ENCODE peak calls at places on chromosome 21, in seven cellular contexts. One of them, this sample, is unnamed.

GRCh38 chr21:18204931-18205330 is 39.7 kb upstream of the CHODL start:
- DNase-seq in heart left ventricle: no peak
- DNase-seq in DND-41: no peak
- DNase-seq in fibroblast of the aortic adventitia: no peak
- DNase-seq in adrenal gland: no peak
- DNase-seq in right lobe of liver: no peak
- DNase-seq in mucosa of descending colon: no peak
- DNase-seq in this sample: no peak

GRCh38 chr21:37435120-37435519 is 68.5 kb downstream of the DYRK1A start:
- DNase-seq in DND-41: peak; percentile 58
- DNase-seq in adrenal gland: peak; percentile 64
- DNase-seq in mucosa of descending colon: no peak
- DNase-seq in right lobe of liver: no peak
- DNase-seq in heart left ventricle: peak; percentile 74
- DNase-seq in fibroblast of the aortic adventitia: peak; percentile 91
- DNase-seq in this sample: peak; percentile 74

GRCh38 chr21:29235714-29236197 is 63.0 kb upstream of the BACH1 start:
- DNase-seq in heart left ventricle: no peak
- DNase-seq in fibroblast of the aortic adventitia: no peak
- DNase-seq in DND-41: no peak
- DNase-seq in adrenal gland: no peak
- DNase-seq in mucosa of descending colon: no peak
- DNase-seq in right lobe of liver: no peak
- DNase-seq in this sample: no peak

GRCh38 chr21:29002442-29003144 is 9.9 kb upstream of the LTN1 start:
- DNase-seq in mucosa of descending colon: peak; percentile 98
- DNase-seq in fibroblast of the aortic adventitia: peak; percentile 96
- DNase-seq in right lobe of liver: peak; percentile 98
- DNase-seq in DND-41: peak; percentile 95
- DNase-seq in adrenal gland: peak; percentile 94
- DNase-seq in heart left ventricle: peak; percentile 96
- DNase-seq in this sample: peak; percentile 94

GRCh38 chr21:26679299-26679698 is 106.2 kb upstream of the CYYR1 start:
- DNase-seq in heart left ventricle: no peak
- DNase-seq in DND-41: no peak
- DNase-seq in mucosa of descending colon: no peak
- DNase-seq in fibroblast of the aortic adventitia: no peak
- DNase-seq in adrenal gland: no peak
- DNase-seq in right lobe of liver: no peak
- DNase-seq in this sample: no peak

GRCh38 chr21:46150491-46151121 is 4.8 kb downstream of the FTCD start:
- DNase-seq in fibroblast of the aortic adventitia: no peak
- DNase-seq in adrenal gland: peak; percentile 15
- DNase-seq in mucosa of descending colon: peak; percentile 38
- DNase-seq in right lobe of liver: peak; percentile 60
- DNase-seq in heart left ventricle: peak; percentile 8
- DNase-seq in DND-41: no peak
- DNase-seq in this sample: no peak

GRCh38 chr21:33380483-33380998 is 22.7 kb upstream of the IFNGR2 start:
- DNase-seq in fibroblast of the aortic adventitia: peak; percentile 96
- DNase-seq in DND-41: peak; percentile 65
- DNase-seq in heart left ventricle: peak; percentile 90
- DNase-seq in adrenal gland: peak; percentile 87
- DNase-seq in mucosa of descending colon: peak; percentile 95
- DNase-seq in right lobe of liver: peak; percentile 78
- DNase-seq in this sample: peak; percentile 86

GRCh38 chr21:21973806-21974205 is 975.6 kb downstream of the NCAM2 start:
- DNase-seq in mucosa of descending colon: no peak
- DNase-seq in fibroblast of the aortic adventitia: no peak
- DNase-seq in right lobe of liver: no peak
- DNase-seq in DND-41: no peak
- DNase-seq in heart left ventricle: no peak
- DNase-seq in adrenal gland: no peak
- DNase-seq in this sample: no peak

GRCh38 chr21:19076031-19076430 is 672.4 kb upstream of the TMPRSS15 start:
- DNase-seq in mucosa of descending colon: no peak
- DNase-seq in adrenal gland: no peak
- DNase-seq in heart left ventricle: no peak
- DNase-seq in DND-41: no peak
- DNase-seq in right lobe of liver: no peak
- DNase-seq in fibroblast of the aortic adventitia: no peak
- DNase-seq in this sample: no peak

GRCh38 chr21:34934350-34934749 is 114.8 kb downstream of the RUNX1 start:
- DNase-seq in heart left ventricle: no peak
- DNase-seq in mucosa of descending colon: no peak
- DNase-seq in fibroblast of the aortic adventitia: no peak
- DNase-seq in DND-41: no peak
- DNase-seq in right lobe of liver: no peak
- DNase-seq in adrenal gland: no peak
- DNase-seq in this sample: no peak

GRCh38 chr21:29193907-29194306 is 63.5 kb downstream of the MAP3K7CL start:
- DNase-seq in heart left ventricle: no peak
- DNase-seq in adrenal gland: no peak
- DNase-seq in DND-41: no peak
- DNase-seq in right lobe of liver: no peak
- DNase-seq in mucosa of descending colon: no peak
- DNase-seq in fibroblast of the aortic adventitia: no peak
- DNase-seq in this sample: no peak

GRCh38 chr21:46121286-46122221 is 23.6 kb downstream of the COL6A2 start:
- DNase-seq in right lobe of liver: peak; percentile 62
- DNase-seq in heart left ventricle: peak; percentile 17
- DNase-seq in DND-41: no peak
- DNase-seq in adrenal gland: peak; percentile 11
- DNase-seq in fibroblast of the aortic adventitia: no peak
- DNase-seq in mucosa of descending colon: peak; percentile 40
- DNase-seq in this sample: no peak

GRCh38 chr21:27831821-27832569 is 865.1 kb upstream of the ADAMTS5 start:
- DNase-seq in adrenal gland: no peak
- DNase-seq in heart left ventricle: no peak
- DNase-seq in DND-41: no peak
- DNase-seq in fibroblast of the aortic adventitia: peak; percentile 61
- DNase-seq in right lobe of liver: no peak
- DNase-seq in mucosa of descending colon: no peak
- DNase-seq in this sample: no peak

GRCh38 chr21:22791986-22792560 is 1793.9 kb downstream of the NCAM2 start:
- DNase-seq in heart left ventricle: no peak
- DNase-seq in fibroblast of the aortic adventitia: peak; percentile 67
- DNase-seq in right lobe of liver: no peak
- DNase-seq in mucosa of descending colon: no peak
- DNase-seq in DND-41: peak; percentile 37
- DNase-seq in adrenal gland: no peak
- DNase-seq in this sample: peak; percentile 2

GRCh38 chr21:27681841-27682240 is 715.0 kb upstream of the ADAMTS5 start:
- DNase-seq in heart left ventricle: no peak
- DNase-seq in adrenal gland: no peak
- DNase-seq in fibroblast of the aortic adventitia: peak; percentile 68
- DNase-seq in DND-41: no peak
- DNase-seq in right lobe of liver: no peak
- DNase-seq in mucosa of descending colon: no peak
- DNase-seq in this sample: no peak

GRCh38 chr21:16358784-16359183 is 629.0 kb downstream of the USP25 start:
- DNase-seq in fibroblast of the aortic adventitia: no peak
- DNase-seq in right lobe of liver: no peak
- DNase-seq in DND-41: no peak
- DNase-seq in heart left ventricle: no peak
- DNase-seq in mucosa of descending colon: no peak
- DNase-seq in adrenal gland: no peak
- DNase-seq in this sample: no peak
- TF ChIP-seq CTCF in fibroblast of the aortic adventitia: no peak
- TF ChIP-seq CTCF in right lobe of liver: no peak
- TF ChIP-seq CTCF in DND-41: no peak
- TF ChIP-seq CTCF in heart left ventricle: no peak
- TF ChIP-seq CTCF in mucosa of descending colon: no peak
- TF ChIP-seq CTCF in adrenal gland: no peak
- TF ChIP-seq CTCF in this sample: no peak

DNA sequence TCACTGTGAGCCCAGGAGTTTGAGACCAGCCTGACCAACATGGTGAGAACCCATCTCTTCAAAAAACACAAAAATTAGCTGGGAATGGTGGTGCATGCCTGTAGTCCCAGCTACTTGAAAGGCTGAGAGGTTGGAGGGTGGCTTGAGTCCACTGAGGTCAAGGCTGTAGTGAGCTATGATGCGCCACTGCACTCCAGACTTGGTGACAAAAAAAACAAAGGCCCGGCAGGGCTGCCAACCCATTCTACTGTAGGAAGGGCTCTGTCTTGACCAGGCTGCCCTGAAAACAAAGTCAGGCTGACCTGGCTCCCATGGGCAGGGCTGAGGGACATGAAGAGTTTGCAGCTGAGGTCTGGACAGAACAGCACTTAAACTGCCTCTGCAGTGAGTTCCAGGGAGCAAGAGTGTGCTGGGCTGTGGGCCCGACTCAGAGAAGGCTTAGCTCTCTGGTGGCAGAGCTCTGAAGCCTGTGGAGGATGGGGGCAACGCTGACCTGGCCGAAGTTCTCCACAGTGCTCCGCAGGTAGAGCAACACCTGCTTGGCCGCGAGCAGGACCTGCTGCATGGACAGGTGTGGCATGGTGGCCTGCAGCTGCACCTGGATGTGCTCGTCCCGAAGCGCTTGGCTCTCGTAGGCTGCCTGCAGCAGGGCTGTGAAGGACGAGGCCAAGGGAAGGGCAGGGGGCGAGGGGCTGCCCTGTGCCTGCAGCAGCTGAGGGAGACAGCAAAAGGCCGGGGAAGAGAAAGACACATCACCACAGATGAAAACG is 42.4 kb downstream of the URB1 start:
- DNase-seq in heart left ventricle: no peak
- DNase-seq in fibroblast of the aortic adventitia: no peak
- DNase-seq in DND-41: no peak
- DNase-seq in right lobe of liver: no peak
- DNase-seq in adrenal gland: no peak
- DNase-seq in mucosa of descending colon: no peak
- DNase-seq in this sample: no peak
- TF ChIP-seq CTCF in heart left ventricle: no peak
- TF ChIP-seq CTCF in fibroblast of the aortic adventitia: no peak
- TF ChIP-seq CTCF in DND-41: no peak
- TF ChIP-seq CTCF in right lobe of liver: no peak
- TF ChIP-seq CTCF in adrenal gland: no peak
- TF ChIP-seq CTCF in mucosa of descending colon: no peak
- TF ChIP-seq CTCF in this sample: no peak

GRCh38 chr21:42533963-42534355 is 20.3 kb downstream of the SLC37A1 start:
- DNase-seq in right lobe of liver: no peak
- DNase-seq in DND-41: no peak
- DNase-seq in adrenal gland: no peak
- DNase-seq in fibroblast of the aortic adventitia: no peak
- DNase-seq in mucosa of descending colon: no peak
- DNase-seq in heart left ventricle: no peak
- DNase-seq in this sample: no peak
- TF ChIP-seq CTCF in right lobe of liver: no peak
- TF ChIP-seq CTCF in DND-41: no peak
- TF ChIP-seq CTCF in adrenal gland: no peak
- TF ChIP-seq CTCF in fibroblast of the aortic adventitia: no peak
- TF ChIP-seq CTCF in mucosa of descending colon: no peak
- TF ChIP-seq CTCF in heart left ventricle: no peak
- TF ChIP-seq CTCF in this sample: no peak

DNA sequence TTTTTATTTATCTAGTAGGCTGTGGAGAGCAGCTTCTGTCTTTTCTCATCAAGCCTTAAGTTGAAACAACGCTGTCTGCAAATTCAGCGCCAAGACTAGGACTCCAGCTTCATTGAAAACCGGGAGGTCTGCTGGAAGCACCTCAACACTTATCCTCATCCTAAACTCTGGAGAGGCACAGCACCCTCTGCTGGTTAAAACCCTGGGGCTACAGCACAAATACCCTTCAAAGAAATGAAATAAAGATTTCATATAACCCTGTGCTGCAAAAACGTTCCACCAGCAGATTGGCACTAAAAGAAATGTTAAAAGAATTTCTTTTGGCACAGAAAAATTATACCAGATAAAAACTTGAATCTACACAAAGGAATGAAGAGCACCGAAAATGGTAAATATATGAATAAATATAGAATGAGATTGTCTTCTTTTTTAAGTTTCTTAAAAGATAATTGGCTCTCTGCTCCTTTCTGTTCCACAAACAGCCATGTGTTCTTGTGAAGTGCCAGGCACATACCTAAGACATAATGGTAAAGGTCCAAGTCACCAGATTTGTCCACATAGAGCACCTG is 227.7 kb upstream of the SAMSN1 start:
- DNase-seq in fibroblast of the aortic adventitia: peak; percentile 36
- DNase-seq in right lobe of liver: peak; percentile 53
- DNase-seq in DND-41: peak; percentile 58
- DNase-seq in adrenal gland: peak; percentile 22
- DNase-seq in heart left ventricle: peak; percentile 29
- DNase-seq in mucosa of descending colon: peak; percentile 19
- DNase-seq in this sample: no peak
- TF ChIP-seq CTCF in fibroblast of the aortic adventitia: peak; percentile 53
- TF ChIP-seq CTCF in right lobe of liver: peak; percentile 62
- TF ChIP-seq CTCF in DND-41: peak; percentile 65
- TF ChIP-seq CTCF in adrenal gland: no peak
- TF ChIP-seq CTCF in heart left ventricle: peak; percentile 35
- TF ChIP-seq CTCF in mucosa of descending colon: peak; percentile 58
- TF ChIP-seq CTCF in this sample: peak; percentile 20

DNA sequence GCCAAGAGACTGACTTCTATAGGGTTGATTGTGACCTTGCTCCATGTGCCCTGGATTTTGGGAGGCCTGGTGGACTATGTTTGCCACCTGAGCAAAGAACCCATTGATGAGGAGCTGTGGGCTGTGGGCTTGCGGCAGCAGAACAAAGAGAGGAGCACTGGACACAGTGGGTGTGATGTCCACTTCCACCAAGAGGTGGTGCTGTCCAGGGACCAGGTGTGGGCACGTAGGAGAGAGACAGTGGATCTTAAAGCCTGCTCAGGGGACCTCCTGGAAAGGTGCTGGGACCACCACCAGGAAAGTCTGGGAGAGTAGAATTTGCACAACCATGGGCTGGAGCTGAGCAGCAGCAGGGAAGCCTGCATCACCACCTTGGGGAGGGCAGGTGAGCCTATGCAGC is 106.7 kb upstream of the ETS2 start:
- DNase-seq in DND-41: peak; percentile 14
- DNase-seq in heart left ventricle: no peak
- DNase-seq in mucosa of descending colon: no peak
- DNase-seq in right lobe of liver: no peak
- DNase-seq in adrenal gland: no peak
- DNase-seq in fibroblast of the aortic adventitia: no peak
- DNase-seq in this sample: no peak
- TF ChIP-seq CTCF in DND-41: peak; percentile 50
- TF ChIP-seq CTCF in heart left ventricle: peak; percentile 19
- TF ChIP-seq CTCF in mucosa of descending colon: no peak
- TF ChIP-seq CTCF in right lobe of liver: no peak
- TF ChIP-seq CTCF in adrenal gland: no peak
- TF ChIP-seq CTCF in fibroblast of the aortic adventitia: no peak
- TF ChIP-seq CTCF in this sample: peak; percentile 8

DNA sequence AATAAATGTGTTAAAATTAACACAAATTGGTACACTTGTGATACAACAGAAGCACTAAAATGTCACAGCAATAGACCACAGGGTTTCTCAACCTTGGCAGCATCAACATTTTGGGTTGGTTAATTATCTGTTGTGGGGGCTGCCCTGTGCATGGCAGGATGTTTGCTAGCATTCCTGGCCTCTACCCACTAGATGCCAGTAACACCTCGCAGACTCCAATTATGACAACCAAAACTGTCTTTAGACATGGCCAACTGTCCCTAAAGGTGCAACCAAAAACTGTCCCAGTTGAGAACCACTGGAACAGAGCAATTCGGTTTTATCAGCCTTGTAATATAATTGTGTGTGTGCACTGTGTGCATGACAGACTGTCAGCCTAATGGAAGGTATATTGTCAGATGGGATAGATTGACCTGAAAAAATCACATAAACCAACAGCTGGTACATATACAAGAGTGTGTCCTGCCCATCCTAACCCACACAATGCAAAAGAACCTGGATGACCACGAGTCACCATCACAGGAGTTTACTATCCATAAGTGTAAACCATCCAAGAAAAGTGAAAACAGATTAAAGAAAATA is 13.5 kb upstream of the ERG start:
- DNase-seq in adrenal gland: no peak
- DNase-seq in mucosa of descending colon: no peak
- DNase-seq in fibroblast of the aortic adventitia: no peak
- DNase-seq in DND-41: no peak
- DNase-seq in heart left ventricle: no peak
- DNase-seq in right lobe of liver: no peak
- DNase-seq in this sample: no peak
- TF ChIP-seq CTCF in adrenal gland: no peak
- TF ChIP-seq CTCF in mucosa of descending colon: no peak
- TF ChIP-seq CTCF in fibroblast of the aortic adventitia: peak; percentile 4
- TF ChIP-seq CTCF in DND-41: peak; percentile 22
- TF ChIP-seq CTCF in heart left ventricle: no peak
- TF ChIP-seq CTCF in right lobe of liver: no peak
- TF ChIP-seq CTCF in this sample: no peak